ENCODE peak calls at places on chromosome 22, in six cellular contexts. One of them, this sample, is unnamed.

GRCh38 chr22:50314455-50315288 is 7.2 kb upstream of the PLXNB2 start:
- DNase-seq in fibroblast of the aortic adventitia: no peak
- DNase-seq in MM.1S: peak; percentile 92
- DNase-seq in heart right ventricle: no peak
- DNase-seq in fibroblast of lung: no peak
- DNase-seq in GM12878: peak; percentile 84
- DNase-seq in this sample: peak; percentile 50

GRCh38 chr22:27980424-27981148 is 61.5 kb upstream of the PITPNB start:
- DNase-seq in fibroblast of the aortic adventitia: no peak
- DNase-seq in MM.1S: no peak
- DNase-seq in heart right ventricle: no peak
- DNase-seq in fibroblast of lung: no peak
- DNase-seq in GM12878: no peak
- DNase-seq in this sample: no peak

GRCh38 chr22:20178075-20178921 is 27.4 kb upstream of the CCDC188 start:
- DNase-seq in fibroblast of the aortic adventitia: no peak
- DNase-seq in MM.1S: no peak
- DNase-seq in heart right ventricle: no peak
- DNase-seq in fibroblast of lung: no peak
- DNase-seq in GM12878: no peak
- DNase-seq in this sample: no peak

GRCh38 chr22:28955817-28956216 is 72.4 kb downstream of the ZNRF3 start:
- DNase-seq in fibroblast of the aortic adventitia: no peak
- DNase-seq in MM.1S: peak; percentile 96
- DNase-seq in heart right ventricle: no peak
- DNase-seq in fibroblast of lung: peak; percentile 22
- DNase-seq in GM12878: peak; percentile 60
- DNase-seq in this sample: no peak

GRCh38 chr22:32897400-32897799 is 95.9 kb downstream of the TIMP3 start:
- DNase-seq in fibroblast of the aortic adventitia: peak; percentile 34
- DNase-seq in MM.1S: no peak
- DNase-seq in heart right ventricle: no peak
- DNase-seq in fibroblast of lung: no peak
- DNase-seq in GM12878: no peak
- DNase-seq in this sample: no peak

GRCh38 chr22:19147193-19147780 is 2.8 kb downstream of the GSC2 start:
- DNase-seq in fibroblast of the aortic adventitia: no peak
- DNase-seq in MM.1S: no peak
- DNase-seq in heart right ventricle: no peak
- DNase-seq in fibroblast of lung: no peak
- DNase-seq in GM12878: no peak
- DNase-seq in this sample: no peak

GRCh38 chr22:50627452-50627913 is 469 bp downstream of the ARSA start:
- DNase-seq in fibroblast of the aortic adventitia: no peak
- DNase-seq in MM.1S: peak; percentile 14
- DNase-seq in heart right ventricle: no peak
- DNase-seq in fibroblast of lung: no peak
- DNase-seq in GM12878: no peak
- DNase-seq in this sample: no peak

GRCh38 chr22:46079861-46080821 is 70.2 kb upstream of the PPARA start:
- DNase-seq in fibroblast of the aortic adventitia: peak; percentile 90
- DNase-seq in MM.1S: no peak
- DNase-seq in heart right ventricle: peak; percentile 77
- DNase-seq in fibroblast of lung: peak; percentile 71
- DNase-seq in GM12878: no peak
- DNase-seq in this sample: peak; percentile 75

GRCh38 chr22:42364641-42365336 is 67.4 kb downstream of the NFAM1 start:
- DNase-seq in fibroblast of the aortic adventitia: peak; percentile 67
- DNase-seq in MM.1S: no peak
- DNase-seq in heart right ventricle: peak; percentile 40
- DNase-seq in fibroblast of lung: peak; percentile 47
- DNase-seq in GM12878: no peak
- DNase-seq in this sample: peak; percentile 27
- H3K4me3 ChIP-seq in fibroblast of the aortic adventitia: peak overlapping the region; percentile 9
- H3K4me3 ChIP-seq in MM.1S: no peak overlapping the region
- H3K4me3 ChIP-seq in heart right ventricle: peak overlapping the region; percentile 8
- H3K4me3 ChIP-seq in fibroblast of lung: no peak overlapping the region
- H3K4me3 ChIP-seq in GM12878: no peak overlapping the region
- H3K4me3 ChIP-seq in this sample: peak overlapping the region; percentile 33

GRCh38 chr22:26566994-26567393 is 22.9 kb downstream of the TPST2 start:
- DNase-seq in fibroblast of the aortic adventitia: no peak
- DNase-seq in MM.1S: no peak
- DNase-seq in heart right ventricle: no peak
- DNase-seq in fibroblast of lung: no peak
- DNase-seq in GM12878: no peak
- DNase-seq in this sample: no peak

GRCh38 chr22:26570126-26570525 is 19.8 kb downstream of the TPST2 start:
- DNase-seq in fibroblast of the aortic adventitia: no peak
- DNase-seq in MM.1S: no peak
- DNase-seq in heart right ventricle: no peak
- DNase-seq in fibroblast of lung: no peak
- DNase-seq in GM12878: no peak
- DNase-seq in this sample: no peak

GRCh38 chr22:26567610-26568009 is 22.3 kb downstream of the TPST2 start:
- DNase-seq in fibroblast of the aortic adventitia: no peak
- DNase-seq in MM.1S: no peak
- DNase-seq in heart right ventricle: no peak
- DNase-seq in fibroblast of lung: no peak
- DNase-seq in GM12878: no peak
- DNase-seq in this sample: no peak

GRCh38 chr22:26565889-26566288 is 24.0 kb downstream of the TPST2 start:
- DNase-seq in fibroblast of the aortic adventitia: no peak
- DNase-seq in MM.1S: no peak
- DNase-seq in heart right ventricle: no peak
- DNase-seq in fibroblast of lung: no peak
- DNase-seq in GM12878: no peak
- DNase-seq in this sample: no peak

DNA sequence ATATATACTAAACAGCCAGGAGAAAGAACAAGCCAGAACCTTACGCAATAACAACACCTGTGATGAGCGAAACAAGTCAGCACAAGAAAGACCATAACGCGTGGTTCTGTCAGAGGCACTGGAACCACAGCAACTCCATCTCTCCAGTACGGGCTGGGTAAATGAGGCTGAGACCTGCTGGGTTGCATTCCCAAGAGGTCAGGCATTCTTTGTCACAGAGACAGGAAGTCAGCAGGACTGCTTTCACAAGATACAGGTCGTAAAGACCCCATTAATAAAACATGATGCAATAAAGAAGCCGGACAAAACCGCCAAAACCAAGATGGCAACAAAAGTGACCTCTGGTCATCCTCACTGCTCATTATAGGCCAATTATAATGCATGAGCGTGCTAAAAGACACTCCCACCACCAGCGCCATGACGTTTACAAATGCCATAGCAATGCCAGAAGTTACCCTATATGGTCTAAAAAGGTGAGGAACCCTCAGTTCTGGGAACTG is 21.7 kb downstream of the TPST2 start:
- DNase-seq in fibroblast of the aortic adventitia: no peak
- DNase-seq in MM.1S: no peak
- DNase-seq in heart right ventricle: no peak
- DNase-seq in fibroblast of lung: peak; percentile 26
- DNase-seq in GM12878: no peak
- DNase-seq in this sample: no peak
- TF ChIP-seq CTCF in fibroblast of the aortic adventitia: no peak
- TF ChIP-seq CTCF in MM.1S: no peak
- TF ChIP-seq CTCF in heart right ventricle: no peak
- TF ChIP-seq CTCF in fibroblast of lung: no peak
- TF ChIP-seq CTCF in GM12878: no peak
- TF ChIP-seq CTCF in this sample: no peak

DNA sequence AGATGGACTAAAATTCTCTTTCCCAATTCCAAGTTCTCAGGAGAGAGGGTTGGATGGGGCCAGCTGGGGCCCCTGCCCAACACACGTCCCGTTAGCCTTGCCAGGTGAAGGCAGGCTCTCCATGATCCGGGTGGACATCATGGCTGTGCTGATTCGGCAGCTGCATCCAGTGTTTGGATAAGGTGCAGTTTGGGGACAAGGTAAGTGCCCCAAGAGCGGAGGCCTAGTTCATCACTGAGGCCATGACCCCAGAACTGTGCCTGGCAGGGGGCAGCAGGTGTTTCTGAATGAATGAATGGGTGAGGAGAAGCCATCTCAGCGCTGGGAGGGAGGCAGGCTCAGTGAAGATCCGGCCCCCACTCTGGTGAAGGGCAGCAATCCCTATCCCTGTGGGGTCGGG is 520.4 kb downstream of the TBC1D22A start:
- DNase-seq in fibroblast of the aortic adventitia: no peak
- DNase-seq in MM.1S: no peak
- DNase-seq in heart right ventricle: no peak
- DNase-seq in fibroblast of lung: no peak
- DNase-seq in GM12878: no peak
- DNase-seq in this sample: no peak
- H3K4me3 ChIP-seq in fibroblast of the aortic adventitia: no peak overlapping the region
- H3K4me3 ChIP-seq in MM.1S: no peak overlapping the region
- H3K4me3 ChIP-seq in heart right ventricle: no peak overlapping the region
- H3K4me3 ChIP-seq in fibroblast of lung: no peak overlapping the region
- H3K4me3 ChIP-seq in GM12878: no peak overlapping the region
- H3K4me3 ChIP-seq in this sample: no peak overlapping the region

GRCh38 chr22:17743661-17744411 is 30.4 kb downstream of the BID start:
- DNase-seq in fibroblast of the aortic adventitia: no peak
- DNase-seq in MM.1S: no peak
- DNase-seq in heart right ventricle: no peak
- DNase-seq in fibroblast of lung: no peak
- DNase-seq in GM12878: no peak
- DNase-seq in this sample: no peak

GRCh38 chr22:17744430-17744829 is 29.8 kb downstream of the BID start:
- DNase-seq in fibroblast of the aortic adventitia: no peak
- DNase-seq in MM.1S: no peak
- DNase-seq in heart right ventricle: no peak
- DNase-seq in fibroblast of lung: no peak
- DNase-seq in GM12878: no peak
- DNase-seq in this sample: no peak

GRCh38 chr22:17741866-17742527 is 32.3 kb downstream of the BID start:
- DNase-seq in fibroblast of the aortic adventitia: no peak
- DNase-seq in MM.1S: no peak
- DNase-seq in heart right ventricle: no peak
- DNase-seq in fibroblast of lung: no peak
- DNase-seq in GM12878: peak; percentile 40
- DNase-seq in this sample: no peak

GRCh38 chr22:17739196-17739975 is 34.9 kb downstream of the BID start:
- DNase-seq in fibroblast of the aortic adventitia: no peak
- DNase-seq in MM.1S: no peak
- DNase-seq in heart right ventricle: no peak
- DNase-seq in fibroblast of lung: no peak
- DNase-seq in GM12878: no peak
- DNase-seq in this sample: no peak

DNA sequence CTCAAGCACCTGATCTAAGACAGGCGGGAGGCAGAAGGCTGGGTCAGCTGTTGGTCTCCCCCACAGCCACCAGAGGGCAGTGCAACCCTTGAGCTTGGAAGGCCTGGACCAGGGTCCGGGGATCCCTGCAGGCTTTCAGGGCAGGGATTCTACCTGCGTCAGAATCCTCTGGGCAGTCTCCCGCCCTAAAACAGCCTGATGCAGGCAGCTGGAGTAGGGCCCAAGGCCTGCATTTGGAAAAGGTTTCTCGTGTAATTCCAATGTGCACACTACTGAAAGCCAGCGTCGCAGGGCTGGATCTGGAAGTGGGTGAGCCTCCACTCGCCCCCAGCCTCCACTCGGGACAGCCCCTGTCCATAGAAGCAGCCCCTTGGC is 31.8 kb downstream of the BID start:
- DNase-seq in fibroblast of the aortic adventitia: peak; percentile 66
- DNase-seq in MM.1S: peak; percentile 67
- DNase-seq in heart right ventricle: peak; percentile 58
- DNase-seq in fibroblast of lung: peak; percentile 69
- DNase-seq in GM12878: no peak
- DNase-seq in this sample: peak; percentile 51
- TF ChIP-seq CTCF in fibroblast of the aortic adventitia: peak; percentile 93
- TF ChIP-seq CTCF in MM.1S: peak; percentile 73
- TF ChIP-seq CTCF in heart right ventricle: peak; percentile 76
- TF ChIP-seq CTCF in fibroblast of lung: peak; percentile 76
- TF ChIP-seq CTCF in GM12878: peak; percentile 90
- TF ChIP-seq CTCF in this sample: peak; percentile 76

GRCh38 chr22:40101417-40102101 is 76.2 kb upstream of the TNRC6B start:
- DNase-seq in fibroblast of the aortic adventitia: no peak
- DNase-seq in MM.1S: no peak
- DNase-seq in heart right ventricle: no peak
- DNase-seq in fibroblast of lung: no peak
- DNase-seq in GM12878: no peak
- DNase-seq in this sample: no peak
- H3K4me3 ChIP-seq in fibroblast of the aortic adventitia: no peak overlapping the region
- H3K4me3 ChIP-seq in MM.1S: no peak overlapping the region
- H3K4me3 ChIP-seq in heart right ventricle: no peak overlapping the region
- H3K4me3 ChIP-seq in fibroblast of lung: no peak overlapping the region
- H3K4me3 ChIP-seq in GM12878: no peak overlapping the region
- H3K4me3 ChIP-seq in this sample: no peak overlapping the region

DNA sequence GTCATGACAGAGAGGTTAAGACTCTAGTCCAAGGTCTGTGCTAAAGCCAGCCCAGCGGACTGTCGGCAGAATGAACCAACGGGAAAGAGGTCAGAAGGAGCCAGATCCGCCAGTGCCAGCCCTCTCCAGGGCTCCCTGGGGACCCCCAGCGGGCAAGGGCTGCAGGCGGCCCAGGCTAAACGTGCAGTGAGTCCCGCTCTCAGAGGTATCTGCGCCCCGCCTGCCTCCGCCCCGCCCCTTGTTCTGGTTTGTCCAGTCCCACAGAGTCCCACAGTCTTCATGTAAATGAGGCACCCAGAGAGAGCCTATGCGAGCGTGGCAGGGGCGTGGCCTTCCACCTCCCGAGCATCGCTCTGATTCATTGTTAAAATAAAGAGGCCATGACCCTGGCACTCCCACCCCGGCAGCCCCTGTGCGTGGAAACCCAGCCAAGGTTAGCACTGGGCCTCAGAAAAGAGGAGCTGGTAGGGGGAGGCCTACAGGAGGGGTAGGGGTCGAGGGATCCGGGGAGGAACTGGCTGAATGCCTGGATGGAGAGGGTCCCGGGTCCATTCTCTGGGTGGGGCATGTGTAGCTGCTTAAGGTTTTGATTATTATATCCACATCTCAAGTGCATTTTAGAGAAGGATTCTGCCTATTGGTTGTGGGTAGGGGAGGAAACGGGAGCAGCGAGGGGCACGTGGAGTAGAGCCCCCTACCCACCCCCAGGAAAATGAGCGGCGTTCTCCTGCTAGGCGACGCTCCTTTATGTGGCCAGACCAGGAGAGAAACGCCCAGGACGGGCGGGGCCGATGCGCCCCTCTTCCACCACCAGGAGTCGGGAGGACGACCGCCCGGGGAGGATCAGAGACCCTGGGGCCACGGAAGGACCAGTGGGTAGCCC is at the start of gene TRIOBP:
- DNase-seq in fibroblast of the aortic adventitia: peak; percentile 89
- DNase-seq in MM.1S: peak; percentile 95
- DNase-seq in heart right ventricle: peak; percentile 94
- DNase-seq in fibroblast of lung: peak; percentile 91
- DNase-seq in GM12878: peak; percentile 56
- DNase-seq in this sample: peak; percentile 96
- TF ChIP-seq CTCF in fibroblast of the aortic adventitia: peak; percentile 45
- TF ChIP-seq CTCF in MM.1S: peak; percentile 43
- TF ChIP-seq CTCF in heart right ventricle: peak; percentile 67
- TF ChIP-seq CTCF in fibroblast of lung: peak; percentile 37
- TF ChIP-seq CTCF in GM12878: peak; percentile 12
- TF ChIP-seq CTCF in this sample: peak; percentile 58

DNA sequence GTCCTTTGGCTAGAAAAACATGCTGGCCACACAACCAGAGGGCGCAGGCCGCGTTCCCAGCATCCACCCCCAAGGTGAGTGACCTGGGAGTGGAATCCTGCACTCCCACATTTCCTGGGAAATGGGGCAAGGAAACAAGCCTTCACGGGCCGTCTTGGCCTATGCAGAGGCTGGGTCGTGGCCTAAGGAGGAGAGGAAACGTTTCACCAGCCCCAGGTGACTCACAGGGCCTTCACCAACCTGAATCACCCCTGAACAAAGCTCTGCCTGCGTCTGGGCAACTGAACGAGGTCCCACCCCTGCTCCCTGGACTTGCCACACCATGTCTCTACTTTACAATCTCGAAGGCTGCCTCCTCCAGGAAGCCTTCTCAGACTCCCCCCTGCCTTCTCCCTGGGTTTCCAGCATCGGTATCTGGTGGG is 13.2 kb downstream of the MYH9 start:
- DNase-seq in fibroblast of the aortic adventitia: peak; percentile 56
- DNase-seq in MM.1S: no peak
- DNase-seq in heart right ventricle: no peak
- DNase-seq in fibroblast of lung: no peak
- DNase-seq in GM12878: no peak
- DNase-seq in this sample: no peak
- H3K4me3 ChIP-seq in fibroblast of the aortic adventitia: no peak overlapping the region
- H3K4me3 ChIP-seq in MM.1S: no peak overlapping the region
- H3K4me3 ChIP-seq in heart right ventricle: no peak overlapping the region
- H3K4me3 ChIP-seq in fibroblast of lung: no peak overlapping the region
- H3K4me3 ChIP-seq in GM12878: no peak overlapping the region
- H3K4me3 ChIP-seq in this sample: no peak overlapping the region